ENCODE peak calls at places on chromosome 12, in eight cellular contexts. N is MM.1S, T is ovary, F is NT2/D1, X is lower lobe of right lung, J is NB4, O is fibroblast of the aortic adventitia, S is colonic mucosa. Y is an unnamed sample.
A peak's percentile ranks its signal among the peaks of the same experiment; 100 is the strongest.

GRCh38 chr12:121964813-121965643 is 46.6 kb downstream of the CFAP251 start:
- DNase-seq in S (no peak), X (no peak), J (no peak), N (no peak), O (peak; percentile 94), T (no peak), F (no peak), Y (no peak)

GRCh38 chr12:111445311-111446043 is 39.8 kb downstream of the SH2B3 start:
- DNase-seq in S (no peak), X (no peak), O (no peak), N (no peak), T (no peak), F (no peak), J (no peak), Y (no peak)

GRCh38 chr12:72313757-72314270 is 41.6 kb downstream of the TRHDE start:
- DNase-seq in F (no peak), X (no peak), S (no peak), J (no peak), O (no peak), T (no peak), N (no peak), Y (no peak)

GRCh38 chr12:88166179-88166578 is 24.1 kb downstream of the TMTC3 start:
- DNase-seq in J (no peak), S (no peak), X (no peak), T (no peak), F (no peak), O (no peak), N (no peak), Y (no peak)

GRCh38 chr12:6218526-6218925 is 18.3 kb downstream of the CD9 start:
- DNase-seq in N (peak; percentile 55), J (no peak), F (no peak), X (no peak), T (no peak), S (no peak), O (no peak), Y (no peak)

GRCh38 chr12:79347852-79348251 is 342.9 kb downstream of the PAWR start:
- DNase-seq in F (no peak), N (no peak), T (no peak), O (no peak), X (no peak), J (peak; percentile 29), S (no peak), Y (no peak)

GRCh38 chr12:57552306-57552651 is 2.4 kb downstream of the KIF5A start:
- DNase-seq in S (no peak), X (no peak), F (no peak), N (no peak), J (no peak), O (no peak), T (peak; percentile 16), Y (no peak)

GRCh38 chr12:26422839-26423398 is 227.5 kb downstream of the SSPN start:
- DNase-seq in T (no peak), O (no peak), N (peak; percentile 10), S (no peak), J (no peak), X (no peak), F (no peak), Y (no peak)

GRCh38 chr12:131385313-131386166 is 325.4 kb upstream of the SFSWAP start:
- DNase-seq in F (no peak), T (peak; percentile 31), S (no peak), J (no peak), O (no peak), X (no peak), N (no peak), Y (no peak)

DNA sequence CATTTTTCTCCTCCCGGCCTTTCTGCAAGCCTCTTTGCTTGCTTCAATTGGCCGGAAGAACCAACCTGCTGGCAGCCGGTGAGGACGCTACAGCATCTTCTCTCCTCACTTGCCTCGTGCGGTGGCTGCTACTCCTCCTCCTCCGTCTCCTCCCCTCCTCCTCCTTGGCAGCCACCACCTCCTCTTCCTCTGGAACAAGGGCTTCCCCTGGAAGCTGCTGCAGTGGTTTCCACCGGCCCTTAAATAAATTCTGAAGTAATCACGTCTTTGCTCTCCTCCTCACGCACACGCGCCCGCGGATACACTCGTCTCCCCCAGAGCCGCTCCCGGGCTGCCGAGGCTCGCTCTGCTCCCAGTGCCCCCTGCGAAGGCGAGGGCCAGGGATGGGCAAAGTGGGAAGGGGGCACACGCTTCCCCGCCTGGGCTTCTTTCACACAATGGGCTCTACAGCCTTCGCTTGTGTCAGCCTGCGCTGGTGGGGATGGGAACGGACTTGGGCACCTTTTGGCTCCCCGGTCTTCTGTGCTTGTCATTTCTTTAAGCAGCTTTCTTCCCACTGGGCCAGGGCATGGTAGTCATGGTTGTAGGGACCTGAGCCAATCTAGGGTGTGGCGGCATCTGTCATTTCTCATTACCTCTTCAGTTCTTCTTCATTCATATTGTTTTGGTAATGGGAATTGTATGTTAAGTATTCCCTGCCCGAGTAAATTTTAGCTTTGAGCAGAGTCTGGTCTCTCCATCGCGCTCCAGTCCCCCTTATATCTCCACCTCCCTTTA is at the start of gene PPFIA2:
- DNase-seq in J (no peak), X (no peak), O (peak; percentile 22), T (peak; percentile 53), N (peak; percentile 52), F (peak; percentile 40), S (peak; percentile 18), Y (no peak)
- H3K4me3 ChIP-seq in J (no peak within 1 kb of the TSS), X (peak within 1 kb of the TSS; percentile 54), O (peak within 1 kb of the TSS; percentile 62), T (peak within 1 kb of the TSS; percentile 28), N (peak within 1 kb of the TSS; percentile 71), F (peak within 1 kb of the TSS; percentile 83), S (peak within 1 kb of the TSS; percentile 32), Y (no peak within 1 kb of the TSS)

DNA sequence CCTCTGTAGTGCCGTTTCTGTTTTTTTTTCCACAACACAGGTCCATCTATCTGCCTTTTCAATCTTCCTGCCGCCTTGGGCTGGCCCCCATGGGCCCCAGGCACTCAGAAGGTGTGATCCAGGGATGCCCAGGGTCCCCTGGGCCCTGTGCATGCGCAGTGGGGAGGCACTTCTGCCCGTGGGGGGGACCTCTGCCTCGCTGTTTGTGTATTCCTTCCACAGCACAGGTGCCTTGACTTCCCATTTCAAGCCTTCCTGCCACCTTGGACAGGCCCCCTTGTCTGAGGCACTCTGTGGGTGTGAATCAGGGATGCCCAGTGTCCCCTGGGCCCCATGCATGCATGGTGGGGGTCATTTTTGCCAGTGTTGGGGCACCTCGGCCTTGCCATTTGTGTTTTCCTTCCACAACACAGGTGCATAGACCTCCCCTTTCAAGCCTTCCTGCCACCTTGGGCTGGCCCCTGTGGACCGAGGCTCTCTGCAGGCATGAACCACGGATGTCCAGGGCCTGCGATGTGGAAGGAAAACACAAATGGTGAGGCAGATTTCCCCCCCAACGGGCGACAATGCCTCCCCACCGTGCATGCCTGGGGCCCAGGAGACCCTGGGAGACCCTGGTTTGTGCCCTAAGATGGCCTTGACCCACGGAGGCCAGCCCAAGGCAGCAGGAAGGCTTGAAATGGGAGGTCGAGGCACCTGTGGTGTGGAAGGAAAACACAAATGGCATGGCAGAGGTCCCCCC is 366.5 kb downstream of the ALG10 start:
- DNase-seq in N (no peak), J (no peak), O (no peak), X (no peak), S (no peak), F (no peak), T (no peak), Y (no peak)
- H3K4me3 ChIP-seq in N (no peak overlapping the region), J (no peak overlapping the region), O (no peak overlapping the region), X (no peak overlapping the region), S (no peak overlapping the region), F (no peak overlapping the region), T (no peak overlapping the region), Y (no peak overlapping the region)

GRCh38 chr12:14710632-14711324 is 14.4 kb upstream of the GUCY2C start:
- DNase-seq in X (no peak), J (peak; percentile 41), F (peak; percentile 57), S (no peak), N (no peak), T (no peak), O (no peak), Y (no peak)

GRCh38 chr12:14716848-14717444 is 20.5 kb upstream of the GUCY2C start:
- DNase-seq in F (peak; percentile 88), T (no peak), X (no peak), J (peak; percentile 59), O (peak; percentile 57), S (peak; percentile 75), N (peak; percentile 36), Y (peak; percentile 59)

GRCh38 chr12:14714437-14714836 is 18.0 kb upstream of the GUCY2C start:
- DNase-seq in T (no peak), S (no peak), O (no peak), F (no peak), J (no peak), N (no peak), X (no peak), Y (no peak)
- H3K4me3 ChIP-seq in T (no peak overlapping the region), S (no peak overlapping the region), O (no peak overlapping the region), F (no peak overlapping the region), J (no peak overlapping the region), N (no peak overlapping the region), X (no peak overlapping the region), Y (no peak overlapping the region)

GRCh38 chr12:90543841-90544240 is 411.1 kb downstream of the CCER1 start:
- DNase-seq in S (no peak), J (no peak), F (no peak), T (no peak), X (no peak), O (peak; percentile 51), N (no peak), Y (no peak)
- H3K4me3 ChIP-seq in S (no peak overlapping the region), J (no peak overlapping the region), F (no peak overlapping the region), T (no peak overlapping the region), X (no peak overlapping the region), O (no peak overlapping the region), N (no peak overlapping the region), Y (no peak overlapping the region)

DNA sequence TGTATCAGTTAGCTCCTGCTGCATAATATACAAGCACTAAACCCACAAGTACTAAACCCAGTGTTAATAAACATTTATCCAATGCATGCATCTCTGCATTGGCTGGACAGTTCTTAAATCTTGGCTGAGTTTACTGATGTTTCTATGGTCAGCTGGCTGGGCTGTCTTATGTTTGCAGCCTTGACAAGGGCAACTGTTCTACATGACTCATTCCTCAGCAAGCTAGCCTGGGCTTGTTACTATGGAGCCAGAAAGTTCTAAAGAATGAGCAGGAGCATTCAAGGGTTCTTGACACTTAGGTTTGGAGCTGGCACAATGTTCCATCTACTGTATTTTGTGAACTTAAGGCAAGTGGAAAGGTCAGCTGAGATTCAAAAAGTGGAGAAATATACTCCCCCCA is 199.1 kb downstream of the GLT1D1 start:
- DNase-seq in F (no peak), T (no peak), N (no peak), O (no peak), J (no peak), S (no peak), X (no peak), Y (no peak)
- H3K4me3 ChIP-seq in F (no peak overlapping the region), T (no peak overlapping the region), N (no peak overlapping the region), O (no peak overlapping the region), J (no peak overlapping the region), S (no peak overlapping the region), X (no peak overlapping the region), Y (no peak overlapping the region)

GRCh38 chr12:45731376-45731775 is 1.9 kb downstream of the ARID2 start:
- DNase-seq in N (no peak), F (no peak), J (no peak), S (no peak), O (no peak), T (no peak), X (no peak), Y (no peak)
- H3K4me3 ChIP-seq in N (peak overlapping the region; percentile 70), F (peak overlapping the region; percentile 75), J (peak overlapping the region; percentile 91), S (peak overlapping the region; percentile 50), O (peak overlapping the region; percentile 91), T (peak overlapping the region; percentile 82), X (peak overlapping the region; percentile 85), Y (peak overlapping the region; percentile 88)

GRCh38 chr12:109099426-109100020 is 2.1 kb downstream of the UNG start:
- DNase-seq in F (no peak), S (no peak), N (peak; percentile 51), T (no peak), O (no peak), J (no peak), X (no peak), Y (peak; percentile 54)
- H3K4me3 ChIP-seq in F (peak overlapping the region; percentile 80), S (no peak overlapping the region), N (peak overlapping the region; percentile 82), T (peak overlapping the region; percentile 78), O (peak overlapping the region; percentile 81), J (peak overlapping the region; percentile 67), X (peak overlapping the region; percentile 98), Y (peak overlapping the region; percentile 77)